ENCODE peak calls at places on chromosomes 6 and 20, in four cellular contexts. F is K562, Z is GM12878, S is HepG2. H is an unnamed sample.

GRCh38 chr6:123338394-123338793 is 298.4 kb downstream of the TRDN start:
- DNase-seq in F (no peak), Z (no peak), S (no peak), H (no peak)

GRCh38 chr6:155106456-155107107 is 111.5 kb downstream of the TIAM2 start:
- DNase-seq in F (no peak), Z (no peak), S (no peak), H (no peak)

GRCh38 chr6:150377211-150377781 is 8.5 kb downstream of the IYD start:
- DNase-seq in F (no peak), Z (no peak), S (peak; percentile 81), H (no peak)

GRCh38 chr6:18192026-18192425 is 36.8 kb downstream of the KDM1B start:
- DNase-seq in F (no peak), Z (no peak), S (no peak), H (no peak)

GRCh38 chr6:31474871-31475286 is 23.1 kb upstream of the MICB start:
- DNase-seq in F (peak; percentile 59), Z (no peak), S (no peak), H (peak; percentile 39)

GRCh38 chr6:157535354-157536217 is 154.6 kb downstream of the ZDHHC14 start:
- DNase-seq in F (no peak), Z (peak; percentile 71), S (peak; percentile 86), H (no peak)

GRCh38 chr6:45609141-45609638 is 231.5 kb upstream of the SUPT3H start:
- DNase-seq in F (no peak), Z (no peak), S (no peak), H (no peak)

GRCh38 chr20:9500121-9500911 is 14.1 kb upstream of the LAMP5 start:
- DNase-seq in F (no peak), Z (no peak), S (no peak), H (no peak)

GRCh38 chr6:85747654-85748053 is 105.0 kb upstream of the SYNCRIP start:
- DNase-seq in F (no peak), Z (no peak), S (peak; percentile 53), H (no peak)

GRCh38 chr6:124433369-124434064 is 528.7 kb upstream of the RNF217 start:
- DNase-seq in F (no peak), Z (no peak), S (no peak), H (no peak)

GRCh38 chr6:56259682-56260081 is 12.3 kb upstream of the COL21A1 start:
- DNase-seq in F (no peak), Z (no peak), S (no peak), H (no peak)

GRCh38 chr6:51893356-51893755 is 194.1 kb downstream of the PKHD1 start:
- DNase-seq in F (no peak), Z (no peak), S (no peak), H (no peak)

GRCh38 chr20:13302647-13303425 is 81.8 kb downstream of the ISM1 start:
- DNase-seq in F (peak; percentile 16), Z (no peak), S (peak; percentile 49), H (peak; percentile 36)

GRCh38 chr20:50870572-50871161 is 60.6 kb downstream of the ADNP start:
- DNase-seq in F (no peak), Z (no peak), S (peak; percentile 73), H (no peak)

GRCh38 chr6:105596284-105596755 is 193.4 kb upstream of the PREP start:
- DNase-seq in F (no peak), Z (no peak), S (no peak), H (no peak)

GRCh38 chr6:122696853-122697252 is 82.7 kb upstream of the FABP7 start:
- DNase-seq in F (no peak), Z (no peak), S (peak; percentile 13), H (no peak)

GRCh38 chr20:49210750-49211110 is 8.5 kb upstream of the DDX27 start:
- DNase-seq in F (no peak), Z (no peak), S (no peak), H (no peak)

GRCh38 chr6:31402324-31403282 is 792 bp upstream of the MICA start:
- DNase-seq in F (no peak), Z (no peak), S (no peak), H (no peak)

GRCh38 chr6:137761487-137761886 is 105.6 kb upstream of the TNFAIP3 start:
- DNase-seq in F (no peak), Z (no peak), S (no peak), H (no peak)

GRCh38 chr6:112781236-112781635 is 434.1 kb downstream of the RFPL4B start:
- DNase-seq in F (no peak), Z (no peak), S (peak; percentile 5), H (no peak)

GRCh38 chr6:112223070-112223861 is 31.1 kb downstream of the LAMA4 start:
- DNase-seq in F (no peak), Z (no peak), S (no peak), H (no peak)

GRCh38 chr20:40843251-40843650 is 154.2 kb upstream of the MAFB start:
- DNase-seq in F (no peak), Z (no peak), S (no peak), H (no peak)

GRCh38 chr6:123562264-123562663 is 74.5 kb downstream of the TRDN start:
- DNase-seq in F (no peak), Z (no peak), S (no peak), H (no peak)

GRCh38 chr20:10637062-10637559 is 36.7 kb downstream of the JAG1 start:
- DNase-seq in F (no peak), Z (no peak), S (no peak), H (no peak)

GRCh38 chr20:19786311-19786710 is 28.3 kb downstream of the RIN2 start:
- DNase-seq in F (no peak), Z (no peak), S (no peak), H (no peak)

GRCh38 chr6:26311012-26311384 is 54.0 kb upstream of the BTN3A2 start:
- DNase-seq in F (no peak), Z (no peak), S (peak; percentile 38), H (no peak)

GRCh38 chr20:8082025-8082424 is 50.0 kb upstream of the PLCB1 start:
- DNase-seq in F (no peak), Z (no peak), S (peak; percentile 15), H (peak; percentile 33)

GRCh38 chr6:169233832-169234231 is 19.8 kb downstream of the THBS2 start:
- DNase-seq in F (no peak), Z (no peak), S (no peak), H (no peak)

GRCh38 chr20:6411651-6412050 is 288.8 kb upstream of the FERMT1 start:
- DNase-seq in F (no peak), Z (no peak), S (no peak), H (no peak)

GRCh38 chr20:6402026-6402425 is 279.2 kb upstream of the FERMT1 start:
- DNase-seq in F (no peak), Z (no peak), S (no peak), H (no peak)

GRCh38 chr20:6407163-6407562 is 284.3 kb upstream of the FERMT1 start:
- DNase-seq in F (no peak), Z (no peak), S (no peak), H (no peak)
- TF ChIP-seq FOXK2 in F (no peak), Z (no peak), S (no peak), H (no peak)

GRCh38 chr6:8858854-8859257 is 423.5 kb upstream of the SLC35B3 start:
- DNase-seq in F (no peak), Z (no peak), S (no peak), H (no peak)
- TF ChIP-seq FOXK2 in F (no peak), Z (no peak), S (no peak), H (no peak)

GRCh38 chr6:75693534-75693933 is 55.5 kb upstream of the MYO6 start:
- DNase-seq in F (no peak), Z (no peak), S (peak; percentile 2), H (no peak)
- TF ChIP-seq FOXK2 in F (no peak), Z (no peak), S (no peak), H (no peak)

GRCh38 chr20:23490817-23491216 is at the start of gene CST8:
- DNase-seq in F (no peak), Z (no peak), S (no peak), H (no peak)
- TF ChIP-seq FOXK2 in F (no peak), Z (no peak), S (no peak), H (no peak)

DNA sequence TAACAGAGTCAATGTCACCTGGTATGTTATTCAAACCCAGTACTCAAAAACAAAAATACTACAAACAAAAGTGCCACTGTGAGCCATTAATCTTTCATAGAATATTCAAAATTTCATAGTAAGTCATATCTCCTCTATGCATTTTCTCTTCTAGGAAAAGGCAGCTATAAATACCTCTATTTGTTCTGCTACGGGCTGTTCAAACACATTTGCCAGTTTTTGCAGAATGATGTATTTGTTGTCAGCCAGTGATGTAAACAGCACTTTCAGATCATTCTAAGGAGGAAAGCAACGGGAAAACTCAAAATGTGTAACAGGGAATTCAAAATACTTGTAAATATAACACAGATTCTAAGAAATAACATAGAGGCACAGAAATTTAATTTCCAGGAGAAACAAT is 388.2 kb downstream of the SYNE1 start:
- DNase-seq in F (no peak), Z (no peak), S (no peak), H (no peak)
- TF ChIP-seq FOXK2 in F (no peak), Z (no peak), S (no peak), H (no peak)

GRCh38 chr6:107871981-107872380 is 47.9 kb upstream of the SCML4 start:
- DNase-seq in F (no peak), Z (no peak), S (no peak), H (no peak)
- TF ChIP-seq FOXK2 in F (no peak), Z (no peak), S (no peak), H (no peak)

GRCh38 chr20:58155148-58155925 is 73.1 kb downstream of the ANKRD60 start:
- DNase-seq in F (no peak), Z (no peak), S (no peak), H (no peak)

GRCh38 chr20:58153121-58153520 is 75.3 kb downstream of the ANKRD60 start:
- DNase-seq in F (no peak), Z (no peak), S (no peak), H (no peak)

GRCh38 chr20:58150772-58151171 is 77.7 kb downstream of the ANKRD60 start:
- DNase-seq in F (no peak), Z (no peak), S (no peak), H (no peak)

GRCh38 chr20:58149412-58150091 is 78.9 kb downstream of the ANKRD60 start:
- DNase-seq in F (no peak), Z (no peak), S (no peak), H (no peak)

DNA sequence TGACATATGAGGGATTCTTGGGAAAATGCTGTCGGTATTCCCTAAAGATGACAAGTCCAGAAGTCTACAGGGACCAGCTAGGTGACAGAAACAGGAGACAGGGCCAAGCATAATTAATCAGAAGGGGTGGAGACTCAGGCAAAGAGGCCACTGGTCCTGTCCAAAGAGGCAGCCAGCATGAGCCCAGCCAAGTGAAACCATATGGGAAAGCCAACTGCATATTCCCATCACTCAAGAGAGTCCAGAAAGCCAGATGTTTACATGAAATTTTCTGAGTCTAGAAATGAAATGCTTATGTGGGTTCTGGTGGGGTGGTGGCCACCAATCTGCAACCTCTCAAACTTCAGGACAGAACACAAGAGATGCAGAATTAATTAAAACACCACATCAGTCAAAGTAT is 74.3 kb downstream of the ANKRD60 start:
- DNase-seq in F (no peak), Z (no peak), S (no peak), H (no peak)
- TF ChIP-seq FOXK2 in F (no peak), Z (no peak), S (no peak), H (no peak)

DNA sequence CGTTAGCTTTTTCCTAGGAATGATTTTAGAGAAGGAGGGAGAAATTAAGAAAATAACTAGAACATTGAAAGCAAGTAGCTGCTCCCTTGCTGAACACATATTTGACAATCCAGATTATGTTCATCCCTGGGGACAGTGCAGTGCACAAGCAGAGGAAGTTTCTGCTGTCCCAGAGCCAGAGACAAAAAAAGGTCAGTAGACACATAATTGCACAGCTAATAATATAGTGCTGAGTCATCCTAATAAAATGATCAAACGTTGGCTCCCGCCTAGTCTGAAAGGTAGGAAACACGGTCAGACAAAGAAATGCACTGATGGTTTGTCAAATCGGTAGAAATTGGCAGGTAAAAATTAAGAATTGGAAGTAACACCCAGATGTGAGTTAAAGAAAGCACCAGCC is 21.7 kb upstream of the SSTR4 start:
- DNase-seq in F (no peak), Z (no peak), S (no peak), H (no peak)
- TF ChIP-seq FOXK2 in F (no peak), Z (no peak), S (no peak), H (no peak)